ENCODE peak calls at places on chromosomes 16 and 17, in seven cellular contexts. Z, V, Y, I, L, R and O are unnamed samples.

GRCh38 chr16:704552-705380 is 835 bp downstream of the FBXL16 start:
- DNase-seq in Z (no peak), V (no peak), Y (no peak), I (no peak), L (no peak), R (no peak), O (no peak)

GRCh38 chr16:13935408-13935807 is 15.5 kb downstream of the ERCC4 start:
- DNase-seq in Z (no peak), V (no peak), Y (no peak), I (no peak), L (no peak), R (no peak), O (no peak)

GRCh38 chr17:68446626-68447041 is 10.7 kb downstream of the WIPI1 start:
- DNase-seq in Z (no peak), V (no peak), Y (no peak), I (no peak), L (no peak), R (no peak), O (no peak)

GRCh38 chr16:48870141-48870540 is 260.2 kb upstream of the N4BP1 start:
- DNase-seq in Z (no peak), V (no peak), Y (no peak), I (no peak), L (no peak), R (no peak), O (no peak)

GRCh38 chr17:2865228-2865627 is 69.0 kb downstream of the RAP1GAP2 start:
- DNase-seq in Z (no peak), V (no peak), Y (no peak), I (no peak), L (no peak), R (no peak), O (no peak)

GRCh38 chr17:60712675-60713074 is 35.0 kb downstream of the BCAS3 start:
- DNase-seq in Z (no peak), V (no peak), Y (no peak), I (no peak), L (no peak), R (no peak), O (no peak)

GRCh38 chr17:81866440-81867122 is 4.6 kb downstream of the ARHGDIA start:
- DNase-seq in Z (no peak), V (no peak), Y (no peak), I (no peak), L (no peak), R (peak; percentile 40), O (no peak)

GRCh38 chr16:74607310-74607966 is 524 bp upstream of the GLG1 start:
- DNase-seq in Z (no peak), V (no peak), Y (no peak), I (no peak), L (peak; percentile 40), R (no peak), O (no peak)